ENCODE peak calls at places on chromosome 2, in seven cellular contexts. N is fibroblast of pulmonary artery, G is cardiac fibroblast, H is MM.1S, Y is fibroblast of mammary gland, C is cardiac muscle cell, D is pancreas. R is an unnamed sample.

GRCh38 chr2:227515742-227516141 is 43.8 kb downstream of the AGFG1 start:
- DNase-seq in G (no peak), Y (no peak), H (no peak), D (no peak), N (no peak), C (no peak), R (no peak)

GRCh38 chr2:113974727-113975126 is 84.8 kb downstream of the ACTR3 start:
- DNase-seq in G (no peak), N (no peak), C (no peak), D (no peak), H (no peak), Y (no peak), R (no peak)

GRCh38 chr2:64488050-64488974 is 34.4 kb downstream of the LGALSL start:
- DNase-seq in N (peak; percentile 75), D (peak; percentile 25), G (peak; percentile 78), Y (peak; percentile 55), C (peak; percentile 79), H (peak; percentile 81), R (peak; percentile 68)

GRCh38 chr2:237923507-237924163 is 43.2 kb upstream of the UBE2F start:
- DNase-seq in C (peak; percentile 81), N (peak; percentile 59), G (peak; percentile 64), Y (peak; percentile 71), H (peak; percentile 74), D (peak; percentile 68), R (peak; percentile 81)

GRCh38 chr2:48713647-48714046 is 41.9 kb downstream of the LHCGR start:
- DNase-seq in N (no peak), Y (no peak), D (no peak), C (peak; percentile 30), H (no peak), G (no peak), R (no peak)

GRCh38 chr2:152304845-152305244 is 30.1 kb upstream of the FMNL2 start:
- DNase-seq in Y (no peak), N (peak; percentile 42), C (no peak), H (no peak), D (no peak), G (peak; percentile 43), R (no peak)

GRCh38 chr2:74915743-74916142 is 42.7 kb upstream of the POLE4 start:
- DNase-seq in D (no peak), C (no peak), Y (peak; percentile 42), G (peak; percentile 17), H (no peak), N (peak; percentile 12), R (peak; percentile 53)

GRCh38 chr2:127584047-127584446 is 48.6 kb downstream of the MYO7B start:
- DNase-seq in G (no peak), Y (no peak), N (no peak), C (no peak), H (no peak), D (no peak), R (no peak)

GRCh38 chr2:12787891-12788783 is 71.4 kb downstream of the TRIB2 start:
- DNase-seq in G (peak; percentile 85), N (peak; percentile 96), H (no peak), Y (peak; percentile 98), C (no peak), D (no peak), R (no peak)

GRCh38 chr2:1605102-1605501 is 139.2 kb downstream of the PXDN start:
- DNase-seq in H (no peak), D (no peak), C (no peak), N (peak; percentile 83), Y (peak; percentile 31), G (peak; percentile 80), R (no peak)

GRCh38 chr2:3008551-3009498 is 368.8 kb downstream of the EIPR1 start:
- DNase-seq in N (no peak), H (no peak), D (no peak), Y (no peak), C (no peak), G (no peak), R (no peak)

GRCh38 chr2:238506669-238507068 is 79.9 kb downstream of the ASB1 start:
- DNase-seq in G (no peak), N (no peak), C (no peak), D (no peak), H (no peak), Y (no peak), R (no peak)

GRCh38 chr2:12556762-12557161 is 160.0 kb upstream of the TRIB2 start:
- DNase-seq in H (no peak), Y (peak; percentile 68), N (peak; percentile 71), G (peak; percentile 79), C (no peak), D (no peak), R (no peak)

GRCh38 chr2:26941486-26941885 is 29.0 kb upstream of the MAPRE3 start:
- DNase-seq in G (no peak), D (no peak), C (no peak), N (no peak), Y (no peak), H (no peak), R (no peak)

GRCh38 chr2:42854207-42854818 is 61.9 kb upstream of the HAAO start:
- DNase-seq in G (peak; percentile 33), N (no peak), C (no peak), H (no peak), D (no peak), Y (peak; percentile 68), R (no peak)

GRCh38 chr2:7256377-7256776 is 339.2 kb downstream of the RNF144A start:
- DNase-seq in C (no peak), H (no peak), Y (no peak), D (no peak), G (no peak), N (no peak), R (no peak)

GRCh38 chr2:126750506-126750905 is 94.5 kb downstream of the GYPC start:
- DNase-seq in D (no peak), N (no peak), H (peak; percentile 30), Y (no peak), G (no peak), C (no peak), R (no peak)

GRCh38 chr2:241617431-241618154 is 19.4 kb downstream of the THAP4 start:
- DNase-seq in G (peak; percentile 36), N (no peak), C (peak; percentile 41), H (peak; percentile 38), D (no peak), Y (no peak), R (no peak)

GRCh38 chr2:96923201-96923600 is 53.3 kb upstream of the SEMA4C start:
- DNase-seq in C (no peak), H (no peak), Y (no peak), D (no peak), N (no peak), G (no peak), R (no peak)

GRCh38 chr2:77201755-77202154 is 320.4 kb downstream of the LRRTM4 start:
- DNase-seq in Y (no peak), G (no peak), C (no peak), H (no peak), D (no peak), N (no peak), R (no peak)

GRCh38 chr2:173962583-173963110 is 2.5 kb downstream of the SP3 start:
- DNase-seq in G (no peak), D (no peak), H (no peak), Y (no peak), N (no peak), C (no peak), R (no peak)

GRCh38 chr2:201440182-201440581 is 11.1 kb downstream of the TRAK2 start:
- DNase-seq in C (peak; percentile 83), Y (no peak), G (no peak), N (no peak), H (no peak), D (peak; percentile 73), R (no peak)

GRCh38 chr2:158723921-158724802 is 71.0 kb upstream of the DAPL1 start:
- DNase-seq in H (no peak), Y (no peak), G (no peak), D (no peak), N (no peak), C (no peak), R (no peak)

DNA sequence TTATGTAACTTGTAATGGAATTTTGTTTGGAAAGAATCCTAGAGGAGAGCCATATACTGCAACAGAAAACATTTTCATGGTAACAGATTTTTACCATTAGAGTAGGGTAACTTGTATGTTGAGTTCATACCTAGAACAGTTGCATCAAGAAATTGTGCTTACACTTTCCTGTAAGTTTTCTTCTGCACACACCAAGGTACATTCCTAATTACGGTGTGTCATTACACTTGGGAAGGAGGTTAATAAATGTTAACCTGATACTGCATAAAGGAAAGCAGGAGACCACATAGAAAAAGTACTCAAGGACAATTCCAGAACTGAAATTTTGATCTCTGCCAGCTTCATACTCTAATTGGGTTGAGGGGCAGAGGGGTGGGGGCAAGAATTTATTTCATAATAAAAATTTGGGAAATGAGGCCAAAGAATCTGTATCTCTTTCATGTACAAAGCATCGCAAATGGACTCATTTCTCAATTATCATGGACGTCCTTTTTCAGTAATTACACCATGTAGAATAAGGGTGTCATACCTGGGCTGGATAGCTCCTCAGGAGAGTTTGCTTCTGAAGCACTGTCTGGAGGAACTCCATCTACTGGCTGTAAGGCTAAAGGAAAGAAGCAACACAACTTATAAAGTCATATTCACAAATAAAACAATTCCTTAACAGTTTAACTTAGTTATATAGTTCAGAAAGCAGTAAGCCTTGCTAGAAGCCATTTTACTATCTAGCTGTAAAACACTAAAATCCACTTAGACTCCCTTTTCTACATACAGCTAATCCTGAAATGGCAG is 82.8 kb upstream of the GRB14 start:
- DNase-seq in C (no peak), N (no peak), D (no peak), H (no peak), Y (no peak), G (no peak), R (no peak)
- TF ChIP-seq CTCF in C (no peak), N (no peak), D (no peak), H (no peak), Y (no peak), G (no peak), R (no peak)

GRCh38 chr2:15913146-15913545 is 27.2 kb upstream of the MYCN start:
- DNase-seq in N (no peak), Y (no peak), H (peak; percentile 88), C (no peak), D (no peak), G (no peak), R (no peak)
- TF ChIP-seq CTCF in N (no peak), Y (no peak), H (peak; percentile 29), C (no peak), D (no peak), G (no peak), R (no peak)

GRCh38 chr2:20148841-20149702 is 75.9 kb downstream of the SDC1 start:
- DNase-seq in N (peak; percentile 72), G (peak; percentile 75), C (no peak), D (no peak), Y (peak; percentile 79), H (no peak), R (no peak)
- TF ChIP-seq CTCF in N (no peak), G (no peak), C (no peak), D (no peak), Y (no peak), H (no peak), R (no peak)

GRCh38 chr2:239822146-239822945 is 202.8 kb downstream of the NDUFA10 start:
- DNase-seq in G (no peak), D (no peak), N (no peak), C (no peak), Y (no peak), H (no peak), R (no peak)

GRCh38 chr2:239825705-239825979 is 199.5 kb downstream of the NDUFA10 start:
- DNase-seq in N (no peak), C (no peak), D (no peak), H (no peak), G (no peak), Y (no peak), R (no peak)

GRCh38 chr2:239826376-239826775 is 198.8 kb downstream of the NDUFA10 start:
- DNase-seq in H (no peak), N (no peak), C (no peak), D (no peak), G (no peak), Y (no peak), R (no peak)

GRCh38 chr2:239824866-239825704 is 200.1 kb downstream of the NDUFA10 start:
- DNase-seq in G (no peak), Y (no peak), D (no peak), H (no peak), C (no peak), N (no peak), R (peak; percentile 6)

GRCh38 chr2:239824051-239824694 is 201.0 kb downstream of the NDUFA10 start:
- DNase-seq in Y (peak; percentile 17), C (no peak), H (peak; percentile 81), N (no peak), G (peak; percentile 5), D (no peak), R (peak; percentile 1)
- TF ChIP-seq CTCF in Y (no peak), C (no peak), H (peak; percentile 47), N (no peak), G (no peak), D (no peak), R (no peak)

R was measured in natural killer cell.